ENCODE peak calls at places on chromosomes 4 and X, in nine cellular contexts. One of them, this sample, is unnamed.

GRCh38 chr4:6403400-6403685 is 69.1 kb downstream of the PPP2R2C start:
- DNase-seq in lower lobe of right lung: no peak
- DNase-seq in uterus: no peak
- DNase-seq in ovary: no peak
- DNase-seq in CD4-positive, alpha-beta T cell: no peak
- DNase-seq in right atrium auricular region: no peak
- DNase-seq in AG09309: no peak
- DNase-seq in colonic mucosa: no peak
- DNase-seq in AG10803: no peak
- DNase-seq in this sample: no peak

GRCh38 chr4:15918484-15919129 is 19.9 kb downstream of the FGFBP1 start:
- DNase-seq in AG09309: no peak
- DNase-seq in uterus: no peak
- DNase-seq in AG10803: no peak
- DNase-seq in lower lobe of right lung: peak
- DNase-seq in right atrium auricular region: no peak
- DNase-seq in ovary: no peak
- DNase-seq in colonic mucosa: peak
- DNase-seq in CD4-positive, alpha-beta T cell: no peak
- DNase-seq in this sample: no peak

GRCh38 chr4:86720508-86721068 is 126.5 kb downstream of the PTPN13 start:
- DNase-seq in colonic mucosa: no peak
- DNase-seq in ovary: no peak
- DNase-seq in AG10803: peak
- DNase-seq in AG09309: no peak
- DNase-seq in uterus: no peak
- DNase-seq in lower lobe of right lung: no peak
- DNase-seq in CD4-positive, alpha-beta T cell: no peak
- DNase-seq in right atrium auricular region: no peak
- DNase-seq in this sample: no peak

GRCh38 chr4:156538210-156538609 is 433.4 kb downstream of the PDGFC start:
- DNase-seq in uterus: no peak
- DNase-seq in CD4-positive, alpha-beta T cell: no peak
- DNase-seq in lower lobe of right lung: no peak
- DNase-seq in ovary: no peak
- DNase-seq in right atrium auricular region: no peak
- DNase-seq in AG10803: peak
- DNase-seq in AG09309: no peak
- DNase-seq in colonic mucosa: no peak
- DNase-seq in this sample: no peak

GRCh38 chr4:65241257-65241997 is 428.9 kb downstream of the EPHA5 start:
- DNase-seq in lower lobe of right lung: peak
- DNase-seq in AG09309: no peak
- DNase-seq in AG10803: no peak
- DNase-seq in ovary: no peak
- DNase-seq in colonic mucosa: no peak
- DNase-seq in uterus: no peak
- DNase-seq in CD4-positive, alpha-beta T cell: no peak
- DNase-seq in right atrium auricular region: no peak
- DNase-seq in this sample: no peak

GRCh38 chr4:168717852-168718251 is 221.0 kb downstream of the PALLD start:
- DNase-seq in uterus: no peak
- DNase-seq in ovary: no peak
- DNase-seq in right atrium auricular region: no peak
- DNase-seq in AG09309: no peak
- DNase-seq in CD4-positive, alpha-beta T cell: no peak
- DNase-seq in AG10803: peak
- DNase-seq in lower lobe of right lung: no peak
- DNase-seq in colonic mucosa: no peak
- DNase-seq in this sample: no peak

GRCh38 chr4:30757357-30757756 is 37.2 kb downstream of the PCDH7 start:
- DNase-seq in CD4-positive, alpha-beta T cell: no peak
- DNase-seq in colonic mucosa: no peak
- DNase-seq in lower lobe of right lung: no peak
- DNase-seq in right atrium auricular region: no peak
- DNase-seq in uterus: no peak
- DNase-seq in AG10803: peak
- DNase-seq in ovary: no peak
- DNase-seq in AG09309: peak
- DNase-seq in this sample: no peak

GRCh38 chr4:158715787-158716186 is 7.4 kb downstream of the PPID start:
- DNase-seq in uterus: no peak
- DNase-seq in lower lobe of right lung: no peak
- DNase-seq in AG09309: no peak
- DNase-seq in CD4-positive, alpha-beta T cell: no peak
- DNase-seq in colonic mucosa: no peak
- DNase-seq in right atrium auricular region: no peak
- DNase-seq in AG10803: no peak
- DNase-seq in ovary: no peak
- DNase-seq in this sample: no peak

GRCh38 chr4:86685401-86685800 is 91.3 kb downstream of the PTPN13 start:
- DNase-seq in colonic mucosa: no peak
- DNase-seq in uterus: no peak
- DNase-seq in lower lobe of right lung: no peak
- DNase-seq in ovary: no peak
- DNase-seq in AG09309: peak
- DNase-seq in right atrium auricular region: no peak
- DNase-seq in CD4-positive, alpha-beta T cell: no peak
- DNase-seq in AG10803: peak
- DNase-seq in this sample: no peak

GRCh38 chrX:40423299-40423698 is 157.5 kb upstream of the ATP6AP2 start:
- DNase-seq in lower lobe of right lung: no peak
- DNase-seq in ovary: no peak
- DNase-seq in AG10803: no peak
- DNase-seq in uterus: no peak
- DNase-seq in right atrium auricular region: no peak
- DNase-seq in colonic mucosa: no peak
- DNase-seq in AG09309: no peak
- DNase-seq in CD4-positive, alpha-beta T cell: no peak
- DNase-seq in this sample: no peak

GRCh38 chr4:184268574-184269160 is 51.0 kb upstream of the ENPP6 start:
- DNase-seq in lower lobe of right lung: no peak
- DNase-seq in uterus: no peak
- DNase-seq in right atrium auricular region: peak
- DNase-seq in AG10803: no peak
- DNase-seq in ovary: no peak
- DNase-seq in CD4-positive, alpha-beta T cell: no peak
- DNase-seq in colonic mucosa: no peak
- DNase-seq in AG09309: no peak
- DNase-seq in this sample: no peak

GRCh38 chr4:108369035-108369655 is 200.4 kb upstream of the LEF1 start:
- DNase-seq in AG09309: no peak
- DNase-seq in uterus: no peak
- DNase-seq in right atrium auricular region: no peak
- DNase-seq in ovary: no peak
- DNase-seq in lower lobe of right lung: no peak
- DNase-seq in colonic mucosa: no peak
- DNase-seq in AG10803: no peak
- DNase-seq in CD4-positive, alpha-beta T cell: no peak
- DNase-seq in this sample: no peak

GRCh38 chr4:185822791-185823190 is 10.8 kb upstream of the SORBS2 start:
- DNase-seq in CD4-positive, alpha-beta T cell: no peak
- DNase-seq in lower lobe of right lung: no peak
- DNase-seq in AG09309: no peak
- DNase-seq in ovary: no peak
- DNase-seq in AG10803: no peak
- DNase-seq in uterus: no peak
- DNase-seq in colonic mucosa: no peak
- DNase-seq in right atrium auricular region: no peak
- DNase-seq in this sample: no peak

GRCh38 chr4:83558693-83559092 is 22.8 kb downstream of the GPAT3 start:
- DNase-seq in uterus: no peak
- DNase-seq in ovary: no peak
- DNase-seq in colonic mucosa: no peak
- DNase-seq in right atrium auricular region: no peak
- DNase-seq in lower lobe of right lung: no peak
- DNase-seq in AG10803: peak
- DNase-seq in AG09309: no peak
- DNase-seq in CD4-positive, alpha-beta T cell: no peak
- DNase-seq in this sample: no peak

GRCh38 chrX:106306391-106306947 is 138.4 kb downstream of the PWWP3B start:
- DNase-seq in right atrium auricular region: no peak
- DNase-seq in lower lobe of right lung: no peak
- DNase-seq in AG09309: no peak
- DNase-seq in CD4-positive, alpha-beta T cell: no peak
- DNase-seq in ovary: no peak
- DNase-seq in colonic mucosa: no peak
- DNase-seq in uterus: no peak
- DNase-seq in AG10803: no peak
- DNase-seq in this sample: no peak

GRCh38 chr4:132587626-132588025 is 561.5 kb upstream of the PCDH10 start:
- DNase-seq in colonic mucosa: no peak
- DNase-seq in CD4-positive, alpha-beta T cell: no peak
- DNase-seq in uterus: no peak
- DNase-seq in ovary: no peak
- DNase-seq in AG10803: no peak
- DNase-seq in lower lobe of right lung: no peak
- DNase-seq in right atrium auricular region: no peak
- DNase-seq in AG09309: no peak
- DNase-seq in this sample: no peak

GRCh38 chr4:132592850-132593249 is 556.2 kb upstream of the PCDH10 start:
- DNase-seq in uterus: no peak
- DNase-seq in AG09309: no peak
- DNase-seq in CD4-positive, alpha-beta T cell: no peak
- DNase-seq in AG10803: no peak
- DNase-seq in right atrium auricular region: no peak
- DNase-seq in colonic mucosa: no peak
- DNase-seq in ovary: no peak
- DNase-seq in lower lobe of right lung: no peak
- DNase-seq in this sample: no peak

GRCh38 chr4:132593717-132594400 is 555.2 kb upstream of the PCDH10 start:
- DNase-seq in lower lobe of right lung: no peak
- DNase-seq in AG09309: no peak
- DNase-seq in AG10803: no peak
- DNase-seq in right atrium auricular region: no peak
- DNase-seq in colonic mucosa: no peak
- DNase-seq in ovary: no peak
- DNase-seq in uterus: no peak
- DNase-seq in CD4-positive, alpha-beta T cell: no peak
- DNase-seq in this sample: no peak

GRCh38 chr4:132596186-132596585 is 552.9 kb upstream of the PCDH10 start:
- DNase-seq in ovary: no peak
- DNase-seq in right atrium auricular region: no peak
- DNase-seq in AG09309: no peak
- DNase-seq in uterus: no peak
- DNase-seq in AG10803: no peak
- DNase-seq in colonic mucosa: no peak
- DNase-seq in lower lobe of right lung: no peak
- DNase-seq in CD4-positive, alpha-beta T cell: no peak
- DNase-seq in this sample: no peak

DNA sequence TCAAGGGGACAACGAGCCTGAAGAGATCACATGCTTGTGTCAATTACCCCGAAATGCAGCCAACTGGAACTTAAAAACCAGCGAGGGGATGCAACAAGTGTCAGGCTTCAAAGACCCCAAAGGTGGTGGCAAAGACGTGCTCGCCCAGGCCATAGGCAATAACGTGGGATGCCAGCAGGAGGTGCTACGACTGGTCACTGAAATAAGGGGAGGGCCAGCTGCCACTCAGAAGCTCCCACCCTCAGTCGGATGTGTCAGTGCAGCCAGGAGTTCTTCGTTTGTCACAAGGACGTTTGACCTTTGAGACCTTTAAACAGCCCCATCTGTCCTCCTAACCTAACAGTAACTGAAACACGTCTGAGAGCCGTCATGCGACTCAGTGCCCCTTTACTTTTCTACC is 556.8 kb upstream of the PCDH10 start:
- DNase-seq in colonic mucosa: no peak
- DNase-seq in lower lobe of right lung: no peak
- DNase-seq in ovary: no peak
- DNase-seq in CD4-positive, alpha-beta T cell: no peak
- DNase-seq in AG10803: no peak
- DNase-seq in uterus: no peak
- DNase-seq in right atrium auricular region: no peak
- DNase-seq in AG09309: no peak
- DNase-seq in this sample: no peak
- TF ChIP-seq CTCF in colonic mucosa: no peak
- TF ChIP-seq CTCF in lower lobe of right lung: no peak
- TF ChIP-seq CTCF in ovary: no peak
- TF ChIP-seq CTCF in CD4-positive, alpha-beta T cell: no peak
- TF ChIP-seq CTCF in AG10803: no peak
- TF ChIP-seq CTCF in uterus: no peak
- TF ChIP-seq CTCF in right atrium auricular region: no peak
- TF ChIP-seq CTCF in AG09309: no peak
- TF ChIP-seq CTCF in this sample: no peak

GRCh38 chrX:119539872-119540271 is 25.3 kb downstream of the STEEP1 start:
- DNase-seq in colonic mucosa: no peak
- DNase-seq in right atrium auricular region: no peak
- DNase-seq in AG09309: no peak
- DNase-seq in CD4-positive, alpha-beta T cell: no peak
- DNase-seq in AG10803: no peak
- DNase-seq in uterus: no peak
- DNase-seq in ovary: no peak
- DNase-seq in lower lobe of right lung: no peak
- DNase-seq in this sample: no peak
- TF ChIP-seq CTCF in colonic mucosa: no peak
- TF ChIP-seq CTCF in right atrium auricular region: no peak
- TF ChIP-seq CTCF in AG09309: no peak
- TF ChIP-seq CTCF in CD4-positive, alpha-beta T cell: no peak
- TF ChIP-seq CTCF in AG10803: no peak
- TF ChIP-seq CTCF in uterus: no peak
- TF ChIP-seq CTCF in ovary: no peak
- TF ChIP-seq CTCF in lower lobe of right lung: no peak
- TF ChIP-seq CTCF in this sample: no peak

DNA sequence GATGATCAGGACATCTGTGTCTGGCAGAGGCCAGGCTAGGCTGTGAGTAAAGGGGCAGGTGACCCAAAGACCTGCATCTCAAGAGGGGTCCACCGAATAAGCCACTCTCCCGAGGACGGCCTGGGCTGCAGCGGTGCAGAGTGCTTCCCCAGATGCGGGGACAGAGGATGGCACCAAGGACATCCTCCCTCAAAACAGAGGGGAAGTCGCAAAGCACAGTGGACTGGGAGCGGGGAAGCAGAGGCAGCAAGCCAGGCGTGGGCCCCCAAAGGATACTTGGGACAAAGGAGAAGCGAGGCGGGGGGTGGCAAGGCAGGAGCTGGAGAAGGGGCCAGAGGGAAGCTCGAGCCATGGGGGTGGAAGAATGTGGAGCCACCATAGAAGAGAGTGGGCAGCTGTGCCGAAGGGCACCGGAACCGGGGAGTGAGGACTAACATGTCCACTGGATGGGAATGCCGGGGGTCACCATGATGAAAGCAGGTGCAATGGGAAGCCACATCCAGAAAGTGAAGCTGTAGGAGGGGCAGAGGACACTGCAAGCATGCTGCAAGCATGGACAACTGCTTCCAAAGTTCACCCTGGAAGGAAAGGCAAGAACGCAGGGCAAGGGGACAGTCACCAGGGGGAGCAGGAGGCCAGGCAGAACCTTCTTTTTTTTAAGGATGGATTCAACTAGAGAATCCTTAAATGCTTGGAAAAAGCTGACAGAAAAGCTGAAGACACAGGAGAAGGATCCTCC is 169.6 kb downstream of the AFAP1 start:
- DNase-seq in ovary: no peak
- DNase-seq in colonic mucosa: no peak
- DNase-seq in AG09309: no peak
- DNase-seq in lower lobe of right lung: no peak
- DNase-seq in CD4-positive, alpha-beta T cell: no peak
- DNase-seq in right atrium auricular region: no peak
- DNase-seq in AG10803: peak
- DNase-seq in uterus: no peak
- DNase-seq in this sample: no peak
- TF ChIP-seq CTCF in ovary: no peak
- TF ChIP-seq CTCF in colonic mucosa: no peak
- TF ChIP-seq CTCF in AG09309: peak
- TF ChIP-seq CTCF in lower lobe of right lung: peak
- TF ChIP-seq CTCF in CD4-positive, alpha-beta T cell: peak
- TF ChIP-seq CTCF in right atrium auricular region: peak
- TF ChIP-seq CTCF in AG10803: peak
- TF ChIP-seq CTCF in uterus: no peak
- TF ChIP-seq CTCF in this sample: no peak

GRCh38 chr4:11483076-11483475 is 54.4 kb upstream of the HS3ST1 start:
- DNase-seq in uterus: no peak
- DNase-seq in AG10803: no peak
- DNase-seq in colonic mucosa: no peak
- DNase-seq in AG09309: no peak
- DNase-seq in right atrium auricular region: no peak
- DNase-seq in lower lobe of right lung: no peak
- DNase-seq in CD4-positive, alpha-beta T cell: no peak
- DNase-seq in ovary: no peak
- DNase-seq in this sample: no peak
- TF ChIP-seq CTCF in uterus: no peak
- TF ChIP-seq CTCF in AG10803: no peak
- TF ChIP-seq CTCF in colonic mucosa: no peak
- TF ChIP-seq CTCF in AG09309: no peak
- TF ChIP-seq CTCF in right atrium auricular region: no peak
- TF ChIP-seq CTCF in lower lobe of right lung: no peak
- TF ChIP-seq CTCF in CD4-positive, alpha-beta T cell: no peak
- TF ChIP-seq CTCF in ovary: no peak
- TF ChIP-seq CTCF in this sample: no peak

This sample was measured in natural killer cell.